ENCODE peak calls at places on chromosomes 2 and 18, in four cellular contexts. J is stomach, N is H1, G is A549. E is an unnamed sample.

GRCh38 chr2:1742300-1742679 is 2.0 kb downstream of the PXDN start:
- DNase-seq in J (no peak), N (no peak), G (no peak), E (no peak)

GRCh38 chr2:216131175-216131926 is 22.2 kb downstream of the XRCC5 start:
- DNase-seq in J (no peak), N (no peak), G (no peak), E (no peak)

GRCh38 chr2:240831594-240832204 is 11.7 kb upstream of the KIF1A start:
- DNase-seq in J (no peak), N (peak), G (no peak), E (no peak)

GRCh38 chr2:179837408-179837807 is 24.0 kb downstream of the ZNF385B start:
- DNase-seq in J (no peak), N (no peak), G (no peak), E (no peak)

GRCh38 chr2:17713291-17713690 is 40.3 kb downstream of the SMC6 start:
- DNase-seq in J (no peak), N (no peak), G (no peak), E (no peak)

GRCh38 chr2:43102366-43103092 is 123.9 kb downstream of the ZFP36L2 start:
- DNase-seq in J (no peak), N (no peak), G (no peak), E (no peak)

GRCh38 chr2:172836386-172837200 is 100.9 kb downstream of the RAPGEF4 start:
- DNase-seq in J (no peak), N (no peak), G (peak), E (no peak)

GRCh38 chr18:6653880-6654279 is 75.6 kb upstream of the ARHGAP28 start:
- DNase-seq in J (no peak), N (no peak), G (no peak), E (peak)

GRCh38 chr2:8447610-8448221 is 234.1 kb upstream of the ID2 start:
- DNase-seq in J (no peak), N (no peak), G (peak), E (no peak)

GRCh38 chr2:191470306-191470705 is 207.6 kb upstream of the NABP1 start:
- DNase-seq in J (no peak), N (no peak), G (no peak), E (no peak)

GRCh38 chr2:115574667-115575066 is 1132.2 kb downstream of the DPP10 start:
- DNase-seq in J (no peak), N (no peak), G (no peak), E (no peak)

GRCh38 chr2:239316562-239317465 is 84.0 kb downstream of the HDAC4 start:
- DNase-seq in J (peak), N (peak), G (no peak), E (no peak)

GRCh38 chr2:112020561-112020960 is 34.5 kb upstream of the TMEM87B start:
- DNase-seq in J (no peak), N (no peak), G (no peak), E (no peak)

GRCh38 chr2:127454595-127455565 is 36.7 kb downstream of the PROC start:
- DNase-seq in J (peak), N (no peak), G (peak), E (peak)

GRCh38 chr2:172677363-172677762 is 58.3 kb upstream of the RAPGEF4 start:
- DNase-seq in J (no peak), N (no peak), G (no peak), E (no peak)

GRCh38 chr2:235951980-235952379 is 216.2 kb downstream of the GBX2 start:
- DNase-seq in J (no peak), N (no peak), G (no peak), E (no peak)

GRCh38 chr2:240963376-240964220 is 34.8 kb upstream of the SNED1 start:
- DNase-seq in J (peak), N (peak), G (no peak), E (no peak)

GRCh38 chr2:171056307-171056706 is 104.4 kb downstream of the TLK1 start:
- DNase-seq in J (no peak), N (no peak), G (no peak), E (no peak)

GRCh38 chr2:117293012-117293411 is 521.5 kb upstream of the DDX18 start:
- DNase-seq in J (no peak), N (no peak), G (no peak), E (no peak)

GRCh38 chr2:107687087-107687486 is 139.6 kb upstream of the RGPD4 start:
- DNase-seq in J (no peak), N (no peak), G (no peak), E (no peak)

GRCh38 chr2:29042581-29043075 is 31.7 kb downstream of the PCARE start:
- DNase-seq in J (no peak), N (no peak), G (no peak), E (no peak)

GRCh38 chr2:195318440-195319111 is 338.4 kb upstream of the SLC39A10 start:
- DNase-seq in J (no peak), N (no peak), G (peak), E (no peak)

GRCh38 chr2:16096962-16097361 is 156.6 kb downstream of the MYCN start:
- DNase-seq in J (no peak), N (no peak), G (no peak), E (peak)

GRCh38 chr2:120632796-120633646 is 102.6 kb upstream of the GLI2 start:
- DNase-seq in J (no peak), N (no peak), G (no peak), E (no peak)

GRCh38 chr2:240508832-240509545 is 48.8 kb downstream of the ANKMY1 start:
- DNase-seq in J (no peak), N (no peak), G (no peak), E (no peak)

GRCh38 chr2:120442923-120443571 is 97.1 kb downstream of the INHBB start:
- DNase-seq in J (peak), N (peak), G (no peak), E (peak)

GRCh38 chr2:102147935-102148334 is 5.4 kb downstream of the IL1R1 start:
- DNase-seq in J (no peak), N (no peak), G (no peak), E (no peak)

GRCh38 chr18:77821892-77822291 is 572.2 kb downstream of the GALR1 start:
- DNase-seq in J (no peak), N (no peak), G (no peak), E (no peak)

GRCh38 chr2:43462866-43463641 is 132.8 kb downstream of the THADA start:
- DNase-seq in J (peak), N (no peak), G (no peak), E (no peak)

GRCh38 chr2:20188851-20189250 is 36.1 kb downstream of the SDC1 start:
- DNase-seq in J (no peak), N (peak), G (no peak), E (no peak)

GRCh38 chr2:160207804-160208661 is 8.0 kb upstream of the ITGB6 start:
- DNase-seq in J (peak), N (no peak), G (peak), E (peak)

GRCh38 chr2:65130440-65131175 is 702 bp upstream of the RAB1A start:
- DNase-seq in J (no peak), N (no peak), G (no peak), E (no peak)
- TF ChIP-seq POLR2A in J (no peak), N (peak), G (peak), E (peak)

GRCh38 chr2:64918220-64918886 is 70.8 kb upstream of the SLC1A4 start:
- DNase-seq in J (no peak), N (no peak), G (no peak), E (no peak)

GRCh38 chr2:64919261-64919660 is 69.9 kb upstream of the SLC1A4 start:
- DNase-seq in J (no peak), N (no peak), G (no peak), E (no peak)

GRCh38 chr2:64923385-64923710 is 65.9 kb upstream of the SLC1A4 start:
- DNase-seq in J (no peak), N (no peak), G (no peak), E (no peak)

GRCh38 chr2:64924178-64924934 is 64.8 kb upstream of the SLC1A4 start:
- DNase-seq in J (no peak), N (no peak), G (no peak), E (no peak)

GRCh38 chr2:64922482-64923384 is 66.5 kb upstream of the SLC1A4 start:
- DNase-seq in J (no peak), N (no peak), G (no peak), E (no peak)
- TF ChIP-seq CTCF in J (no peak), N (peak), G (no peak), E (no peak)

GRCh38 chr2:98730851-98731708 is at the start of gene MGAT4A:
- DNase-seq in J (peak), N (peak), G (peak), E (peak)
- TF ChIP-seq POLR2A in J (no peak), N (no peak), G (peak), E (peak)

GRCh38 chr2:113799375-113799774 is 42.9 kb upstream of the SLC35F5 start:
- DNase-seq in J (no peak), N (no peak), G (no peak), E (no peak)
- TF ChIP-seq CTCF in J (no peak), N (no peak), G (peak), E (no peak)

DNA sequence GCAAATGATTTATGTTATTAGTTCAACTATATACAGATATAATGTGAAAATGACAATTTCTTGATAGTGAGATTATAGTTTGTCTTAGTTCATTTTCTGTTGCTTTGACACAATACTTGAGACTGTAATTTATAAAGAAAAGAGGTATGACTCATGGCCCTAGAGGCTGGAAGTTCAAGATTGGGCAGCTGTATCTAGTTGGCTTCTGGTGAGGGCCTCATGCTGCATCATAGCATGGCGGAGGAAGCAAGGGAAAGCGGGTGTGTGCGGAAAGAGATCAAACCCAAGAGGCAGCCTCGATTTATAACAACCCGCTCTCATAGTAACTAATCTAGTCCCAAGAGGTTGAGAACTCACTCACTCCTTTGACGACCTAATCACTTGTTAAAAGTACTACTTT is 11.4 kb downstream of the PLEKHA3 start:
- DNase-seq in J (no peak), N (no peak), G (no peak), E (no peak)
- TF ChIP-seq POLR2A in J (no peak), N (no peak), G (no peak), E (no peak)

GRCh38 chr2:54772531-54772930 is 49.1 kb downstream of the EML6 start:
- DNase-seq in J (no peak), N (no peak), G (no peak), E (no peak)

GRCh38 chr2:54770676-54771075 is 47.2 kb downstream of the EML6 start:
- DNase-seq in J (no peak), N (no peak), G (no peak), E (no peak)

GRCh38 chr2:54771166-54771565 is 47.7 kb downstream of the EML6 start:
- DNase-seq in J (no peak), N (no peak), G (no peak), E (no peak)

GRCh38 chr2:54773233-54773632 is 49.8 kb downstream of the EML6 start:
- DNase-seq in J (no peak), N (no peak), G (no peak), E (no peak)

DNA sequence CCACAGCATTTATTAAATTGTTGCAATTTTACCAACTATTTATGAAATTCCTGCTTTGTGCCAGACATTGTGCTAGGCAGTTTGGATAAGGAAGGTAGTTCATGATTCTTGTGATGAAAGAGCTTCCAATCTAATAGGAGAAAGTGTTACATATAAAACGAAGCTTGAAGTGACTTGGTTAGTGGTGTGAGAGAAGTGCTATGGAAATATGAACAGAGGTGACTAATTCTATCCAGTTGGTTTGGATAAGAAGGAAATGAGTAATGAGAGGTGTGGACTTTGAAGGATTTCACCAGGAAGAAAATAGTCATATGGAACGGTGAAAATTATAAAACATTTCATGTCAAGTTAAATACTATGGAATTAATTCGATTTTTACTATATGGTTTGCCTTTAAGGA is 48.6 kb downstream of the EML6 start:
- DNase-seq in J (no peak), N (no peak), G (no peak), E (no peak)
- TF ChIP-seq CTCF in J (no peak), N (no peak), G (no peak), E (no peak)

DNA sequence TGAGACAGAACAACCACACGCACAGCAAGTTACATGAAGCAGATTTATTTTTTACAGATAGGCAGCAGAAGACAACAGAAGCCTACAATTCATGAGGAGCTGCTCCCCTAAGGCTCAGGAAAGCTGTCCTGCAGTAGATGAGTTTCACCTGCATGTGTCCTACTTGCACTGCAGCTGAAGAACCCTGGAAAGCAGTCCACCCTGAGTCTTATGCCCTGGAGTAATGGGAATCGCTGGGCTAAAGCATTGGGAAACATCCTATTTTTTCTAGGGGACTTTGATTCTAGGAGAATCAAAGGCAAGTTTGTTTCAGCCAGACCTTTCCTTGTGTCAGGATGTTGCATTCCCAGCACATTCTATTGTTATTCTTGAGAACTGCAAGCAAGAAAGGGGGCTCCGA is 304.8 kb downstream of the LRATD1 start:
- DNase-seq in J (no peak), N (no peak), G (no peak), E (no peak)
- TF ChIP-seq POLR2A in J (no peak), N (no peak), G (no peak), E (no peak)

DNA sequence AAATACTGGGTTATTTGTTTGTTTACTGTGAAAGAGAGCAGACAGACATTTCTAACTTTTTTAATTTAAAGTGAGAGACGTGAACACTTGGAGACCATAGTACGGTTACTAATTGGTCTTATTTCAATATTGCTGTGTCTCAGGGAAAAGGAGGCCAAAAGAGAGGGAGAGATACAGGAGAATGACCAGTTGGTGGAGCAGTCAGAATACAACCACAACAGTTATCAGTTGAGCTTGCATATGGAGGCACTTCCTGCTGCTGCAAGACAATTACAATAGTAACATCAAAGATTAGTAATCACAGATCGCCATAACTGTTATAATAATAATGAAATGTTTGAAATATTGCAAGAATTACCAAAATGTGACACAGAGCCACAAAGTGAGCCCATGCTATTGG is 58.2 kb downstream of the TWSG1 start:
- DNase-seq in J (no peak), N (no peak), G (no peak), E (no peak)
- TF ChIP-seq CTCF in J (no peak), N (no peak), G (no peak), E (no peak)

DNA sequence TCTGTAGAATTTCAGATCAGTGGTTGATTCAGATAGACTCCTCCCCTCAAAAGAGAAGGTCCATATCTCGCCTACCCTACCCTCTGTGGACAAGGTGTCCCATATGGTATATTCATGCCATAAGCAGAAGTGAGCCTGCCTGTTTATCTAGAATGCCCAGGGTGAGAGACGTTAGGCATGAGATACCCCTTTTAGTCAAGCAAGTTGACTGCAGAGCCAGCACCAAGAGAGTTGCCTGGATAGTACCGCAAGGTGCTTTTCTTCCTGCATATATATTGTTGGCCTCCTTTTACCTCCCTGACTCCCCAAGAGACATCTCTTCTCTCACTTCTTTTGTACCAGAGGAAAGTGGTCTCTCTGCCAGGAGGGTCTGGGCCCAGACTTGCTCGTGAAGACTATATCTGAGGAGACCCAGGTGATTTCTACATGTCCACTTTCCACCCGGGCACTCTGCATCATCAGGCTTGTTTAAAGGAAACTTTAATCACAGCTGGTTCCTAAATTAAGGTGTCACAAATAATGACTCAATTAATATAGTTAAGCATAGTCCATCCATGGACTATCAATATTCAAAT is 4.0 kb downstream of the ITGA4 start:
- DNase-seq in J (no peak), N (no peak), G (no peak), E (no peak)
- TF ChIP-seq POLR2A in J (no peak), N (no peak), G (no peak), E (no peak)

E was measured in right lobe of liver.